ENCODE peak calls at places on chromosome 1, in six cellular contexts. F, T, E, O, V and N are unnamed samples.

GRCh38 chr1:17624540-17625256 is 85.2 kb downstream of the ARHGEF10L start:
- DNase-seq in E (peak; percentile 61), F (peak; percentile 86), T (peak; percentile 34), V (no peak), O (peak; percentile 78), N (peak; percentile 96)

GRCh38 chr1:100219879-100220278 is 29.8 kb downstream of the DBT start:
- DNase-seq in F (no peak), V (no peak), E (no peak), O (no peak), T (no peak), N (no peak)

GRCh38 chr1:92817986-92818764 is 13.7 kb upstream of the RPL5 start:
- DNase-seq in O (peak; percentile 34), V (peak; percentile 20), E (no peak), F (no peak), T (no peak), N (no peak)

GRCh38 chr1:116405241-116406135 is 32.4 kb downstream of the ATP1A1 start:
- DNase-seq in T (no peak), F (no peak), E (no peak), V (no peak), O (no peak), N (no peak)

GRCh38 chr1:100455478-100456072 is 82.4 kb upstream of the GPR88 start:
- DNase-seq in E (peak; percentile 29), V (no peak), T (no peak), O (no peak), F (no peak), N (no peak)

GRCh38 chr1:193103759-193104495 is 1.3 kb downstream of the GLRX2 start:
- DNase-seq in F (no peak), V (no peak), O (no peak), T (no peak), E (peak; percentile 31), N (no peak)

GRCh38 chr1:152996633-152997385 is 4.7 kb upstream of the SPRR3 start:
- DNase-seq in F (no peak), E (no peak), V (no peak), T (no peak), O (no peak), N (no peak)

GRCh38 chr1:43274804-43275180 is 5.0 kb downstream of the TMEM125 start:
- DNase-seq in F (no peak), O (no peak), E (no peak), T (no peak), V (no peak), N (peak; percentile 34)

GRCh38 chr1:206792939-206793607 is 20.8 kb upstream of the IL10 start:
- DNase-seq in O (no peak), E (no peak), T (no peak), F (no peak), V (no peak), N (no peak)

GRCh38 chr1:65471901-65472332 is 51.4 kb downstream of the LEPR start:
- DNase-seq in F (no peak), E (no peak), T (no peak), V (peak; percentile 44), O (no peak), N (no peak)

GRCh38 chr1:159985456-159985855 is 31.4 kb upstream of the SLAMF9 start:
- DNase-seq in F (no peak), O (no peak), T (no peak), V (no peak), E (no peak), N (no peak)

GRCh38 chr1:52576074-52576473 is 23.2 kb upstream of the TUT4 start:
- DNase-seq in O (no peak), V (no peak), E (no peak), F (no peak), T (no peak), N (no peak)

GRCh38 chr1:219159946-219160645 is 13.6 kb upstream of the LYPLAL1 start:
- DNase-seq in V (no peak), O (no peak), T (no peak), F (no peak), E (no peak), N (no peak)

GRCh38 chr1:101302831-101303511 is 66.2 kb downstream of the S1PR1 start:
- DNase-seq in V (no peak), E (peak; percentile 20), T (no peak), F (no peak), O (no peak), N (no peak)

GRCh38 chr1:3501856-3502665 is 47.6 kb downstream of the ARHGEF16 start:
- DNase-seq in V (peak; percentile 22), F (no peak), T (peak; percentile 58), E (peak; percentile 43), O (no peak), N (peak; percentile 92)

GRCh38 chr1:87120779-87121178 is 206.3 kb downstream of the HS2ST1 start:
- DNase-seq in T (no peak), F (no peak), E (no peak), O (no peak), V (no peak), N (no peak)

GRCh38 chr1:213135572-213135971 is 84.5 kb downstream of the RPS6KC1 start:
- DNase-seq in E (peak; percentile 23), V (no peak), O (no peak), F (no peak), T (no peak), N (no peak)

DNA sequence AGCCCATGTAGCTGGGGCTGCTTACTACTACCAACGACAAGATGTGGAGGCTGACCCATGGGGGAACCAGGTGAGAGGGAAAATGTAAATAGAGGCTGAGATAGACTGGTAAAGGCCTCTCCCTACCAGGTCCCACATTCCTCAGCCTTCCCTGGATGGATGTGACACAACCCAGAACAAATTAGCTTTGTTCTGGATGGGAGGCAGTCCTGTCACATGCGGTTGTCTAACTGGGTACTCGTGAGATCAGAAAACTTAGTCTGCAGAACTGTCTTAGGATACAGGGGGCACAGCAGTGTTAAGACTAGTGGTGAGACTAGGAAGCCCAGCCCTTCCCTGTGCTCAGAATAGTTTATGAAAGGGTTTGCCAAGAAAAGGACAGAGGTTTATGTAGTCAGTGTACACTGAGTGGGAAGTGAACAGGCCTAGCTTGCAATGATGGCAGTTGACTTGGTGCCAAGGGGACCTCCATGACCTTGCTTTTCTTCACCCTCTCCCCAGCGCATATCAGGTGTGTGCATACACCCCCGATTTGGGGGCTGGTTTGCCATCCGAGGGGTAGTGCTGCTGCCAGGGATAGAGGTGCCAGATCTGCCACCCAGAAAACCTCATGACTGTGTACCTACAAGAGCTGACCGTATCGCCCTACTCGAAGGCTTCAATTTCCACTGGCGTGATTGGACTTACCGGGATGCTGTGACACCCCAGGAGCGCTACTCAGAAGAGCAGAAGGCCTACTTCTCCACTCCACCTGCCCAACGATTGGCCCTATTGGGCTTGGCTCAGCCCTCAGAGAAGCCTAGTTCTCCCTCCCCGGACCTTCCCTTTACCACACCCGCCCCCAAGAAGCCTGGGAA is 8.4 kb downstream of the MMACHC start:
- DNase-seq in T (no peak), O (no peak), F (no peak), V (no peak), E (no peak), N (no peak)
- TF ChIP-seq CTCF in T (no peak), O (no peak), F (no peak), V (no peak), E (no peak), N (no peak)

DNA sequence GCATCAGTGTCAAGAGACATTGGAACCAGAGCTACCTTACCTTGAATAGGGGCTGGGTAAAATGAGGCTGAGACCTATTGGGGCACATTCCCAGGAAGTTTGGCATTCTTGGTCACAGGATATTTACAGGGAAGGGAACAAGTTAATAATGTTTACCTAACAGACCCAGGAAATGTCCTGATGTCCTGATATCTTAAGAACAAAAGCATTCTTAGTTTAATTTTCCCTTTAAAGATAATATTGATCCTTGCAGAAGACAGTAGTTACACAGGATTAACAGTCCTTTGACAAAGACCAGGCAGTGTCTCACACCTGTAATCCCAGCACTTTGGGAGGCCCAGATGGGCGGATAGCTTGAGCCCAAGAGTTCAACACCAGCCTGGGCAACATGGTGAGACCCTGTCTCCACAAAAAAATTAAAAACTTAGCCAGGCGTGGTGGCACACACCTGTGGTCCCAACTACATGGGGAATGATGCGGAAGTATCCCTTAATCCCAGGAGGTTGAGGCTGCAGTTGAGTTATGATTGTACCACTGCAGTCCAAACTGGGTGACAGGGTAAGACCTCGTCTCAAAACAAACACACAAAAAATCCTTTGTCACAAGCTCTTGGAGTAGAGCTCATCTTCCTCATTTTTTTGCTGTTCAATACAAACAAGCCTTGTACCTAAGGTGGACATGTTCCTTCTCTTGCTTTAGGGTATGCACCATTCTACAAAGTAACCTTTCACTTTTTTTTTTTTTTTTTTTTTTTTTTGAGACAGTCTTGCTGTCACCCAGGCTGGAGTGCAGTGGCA is 1.3 kb upstream of the TOMM20 start:
- DNase-seq in F (no peak), V (no peak), O (no peak), T (no peak), E (no peak), N (no peak)
- TF ChIP-seq CTCF in F (no peak), V (no peak), O (no peak), T (no peak), E (no peak), N (no peak)

DNA sequence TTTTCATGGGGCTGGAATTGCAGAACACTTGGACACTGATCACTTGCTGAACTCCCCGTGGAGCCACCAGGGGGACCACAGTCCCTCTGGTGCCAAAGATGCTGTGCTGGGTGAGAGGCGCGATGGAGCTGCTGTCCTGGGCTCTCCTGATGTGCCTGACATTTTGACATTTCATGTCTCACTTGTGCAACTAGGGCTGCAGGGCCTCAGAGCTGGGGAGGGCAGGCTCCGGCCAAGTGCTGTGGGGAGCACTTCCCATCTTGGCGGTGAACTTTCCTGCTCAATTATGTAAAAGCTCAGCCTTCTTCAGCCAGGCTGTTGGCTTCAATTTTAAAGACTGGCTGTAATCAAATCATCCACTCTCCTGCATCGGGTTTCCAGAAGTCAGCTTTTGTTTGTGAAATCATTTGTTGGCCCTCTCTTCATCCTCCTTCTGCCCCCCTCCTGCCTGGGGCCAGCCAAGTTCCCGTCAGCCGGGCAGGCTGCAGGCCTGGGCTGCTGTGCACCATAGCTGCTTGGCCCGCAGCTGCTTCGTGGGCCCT is 36.8 kb downstream of the KCNAB2 start:
- DNase-seq in T (no peak), E (no peak), F (no peak), O (no peak), V (peak; percentile 36), N (no peak)
- TF ChIP-seq CTCF in T (no peak), E (peak; percentile 38), F (no peak), O (no peak), V (no peak), N (no peak)

DNA sequence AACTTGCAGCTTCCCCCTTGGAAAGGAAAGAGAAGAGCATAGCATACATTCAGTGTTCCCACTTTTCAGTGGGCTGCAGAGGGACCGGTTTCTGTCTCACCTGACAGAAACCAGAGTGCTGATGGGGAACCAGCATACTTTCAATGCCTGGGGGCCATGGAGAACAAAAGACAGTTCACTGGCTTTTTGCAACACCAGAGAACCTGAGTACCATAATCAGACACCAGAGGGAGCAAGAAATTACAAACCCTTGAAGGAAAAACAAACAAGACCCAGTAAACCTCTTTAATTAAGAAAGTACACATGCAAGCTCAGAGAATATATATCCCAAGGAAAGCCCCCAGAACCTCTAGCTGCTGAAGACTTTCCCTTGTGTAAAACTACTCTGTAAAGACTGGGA is 51.1 kb downstream of the CSMD2 start:
- DNase-seq in F (no peak), O (no peak), E (no peak), V (no peak), T (no peak), N (no peak)
- TF ChIP-seq CTCF in F (no peak), O (peak; percentile 58), E (peak; percentile 35), V (no peak), T (no peak), N (no peak)